ENCODE peak calls at places on chromosome 10, in nine cellular contexts. E, X, V, C, F, G, A, L and K are unnamed samples.

GRCh38 chr10:86642499-86642898 is 11.8 kb upstream of the OPN4 start:
- DNase-seq in E (no peak), X (no peak), V (no peak), C (no peak), F (no peak), G (no peak), A (no peak), L (no peak), K (no peak)

GRCh38 chr10:124694467-124695195 is 49.5 kb downstream of the FAM53B start:
- DNase-seq in E (no peak), X (peak), V (peak), C (no peak), F (no peak), G (no peak), A (no peak), L (no peak), K (no peak)

GRCh38 chr10:71431945-71432905 is 35.5 kb downstream of the CDH23 start:
- DNase-seq in E (no peak), X (no peak), V (no peak), C (no peak), F (peak), G (peak), A (peak), L (no peak), K (no peak)

GRCh38 chr10:34406463-34407138 is 408.5 kb downstream of the PARD3 start:
- DNase-seq in E (no peak), X (no peak), V (no peak), C (no peak), F (no peak), G (no peak), A (no peak), L (no peak), K (no peak)

GRCh38 chr10:84946984-84947383 is 618.6 kb downstream of the CCSER2 start:
- DNase-seq in E (no peak), X (no peak), V (no peak), C (no peak), F (no peak), G (no peak), A (no peak), L (no peak), K (no peak)

GRCh38 chr10:119687192-119688032 is 36.2 kb downstream of the BAG3 start:
- DNase-seq in E (no peak), X (no peak), V (no peak), C (peak), F (peak), G (no peak), A (no peak), L (no peak), K (no peak)

GRCh38 chr10:99758241-99758891 is 24.1 kb upstream of the ABCC2 start:
- DNase-seq in E (no peak), X (no peak), V (no peak), C (no peak), F (peak), G (no peak), A (no peak), L (no peak), K (no peak)

GRCh38 chr10:46296629-46297275 is 10.0 kb downstream of the ANTXRL start:
- DNase-seq in E (peak), X (no peak), V (no peak), C (no peak), F (no peak), G (peak), A (peak), L (no peak), K (no peak)

GRCh38 chr10:34102237-34102673 is 712.8 kb downstream of the PARD3 start:
- DNase-seq in E (no peak), X (peak), V (no peak), C (no peak), F (no peak), G (no peak), A (peak), L (no peak), K (peak)

DNA sequence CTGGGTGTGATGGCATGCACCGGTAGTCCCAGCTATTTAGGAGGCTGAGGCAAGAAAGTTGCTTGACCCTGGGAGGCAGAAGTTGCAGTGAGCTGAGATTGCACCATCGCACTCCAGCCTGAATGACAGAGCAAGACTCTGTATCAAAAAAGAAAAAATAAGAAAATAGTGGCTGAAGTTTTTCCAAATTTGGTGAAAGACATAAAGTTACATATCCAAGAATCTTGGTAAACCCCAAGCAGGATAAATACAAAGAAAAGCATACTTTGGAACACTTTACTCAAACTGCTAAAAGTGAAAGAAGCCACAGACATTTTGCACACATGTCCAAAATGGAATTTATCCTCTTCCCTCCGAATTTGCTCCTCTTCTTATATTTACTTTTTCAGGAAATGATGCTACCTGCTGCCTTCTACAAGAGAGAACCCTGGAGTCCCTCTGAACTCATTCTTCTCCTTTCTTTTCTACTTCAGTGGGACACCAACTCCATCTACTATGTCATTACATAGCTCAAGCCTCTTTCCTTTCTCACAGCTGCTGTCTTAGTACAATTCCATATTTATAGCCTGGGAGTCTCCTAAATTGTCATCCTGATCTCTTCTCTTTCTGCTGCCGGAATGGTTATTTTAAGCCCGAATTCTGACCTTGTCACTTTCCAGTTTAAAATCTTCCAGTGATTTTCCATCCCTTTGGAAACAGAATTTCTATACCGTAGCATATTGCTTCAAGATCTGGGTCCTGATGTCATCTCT is 17.3 kb upstream of the SMNDC1 start:
- DNase-seq in E (no peak), X (no peak), V (no peak), C (no peak), F (no peak), G (no peak), A (no peak), L (no peak), K (no peak)
- H3K4me3 ChIP-seq in E (no peak), X (no peak), V (no peak), C (no peak), F (no peak), G (no peak), A (no peak), L (no peak), K (no peak)

GRCh38 chr10:50992356-50992866 is 81.9 kb upstream of the PRKG1 start:
- DNase-seq in E (no peak), X (no peak), V (no peak), C (no peak), F (peak), G (no peak), A (no peak), L (no peak), K (no peak)

GRCh38 chr10:50991496-50992355 is 82.6 kb upstream of the PRKG1 start:
- DNase-seq in E (peak), X (peak), V (no peak), C (no peak), F (peak), G (no peak), A (peak), L (no peak), K (peak)

GRCh38 chr10:50990568-50991495 is 83.5 kb upstream of the PRKG1 start:
- DNase-seq in E (no peak), X (peak), V (no peak), C (no peak), F (peak), G (no peak), A (peak), L (peak), K (peak)

GRCh38 chr10:50993817-50994251 is 80.5 kb upstream of the PRKG1 start:
- DNase-seq in E (no peak), X (no peak), V (no peak), C (no peak), F (no peak), G (no peak), A (peak), L (peak), K (no peak)

DNA sequence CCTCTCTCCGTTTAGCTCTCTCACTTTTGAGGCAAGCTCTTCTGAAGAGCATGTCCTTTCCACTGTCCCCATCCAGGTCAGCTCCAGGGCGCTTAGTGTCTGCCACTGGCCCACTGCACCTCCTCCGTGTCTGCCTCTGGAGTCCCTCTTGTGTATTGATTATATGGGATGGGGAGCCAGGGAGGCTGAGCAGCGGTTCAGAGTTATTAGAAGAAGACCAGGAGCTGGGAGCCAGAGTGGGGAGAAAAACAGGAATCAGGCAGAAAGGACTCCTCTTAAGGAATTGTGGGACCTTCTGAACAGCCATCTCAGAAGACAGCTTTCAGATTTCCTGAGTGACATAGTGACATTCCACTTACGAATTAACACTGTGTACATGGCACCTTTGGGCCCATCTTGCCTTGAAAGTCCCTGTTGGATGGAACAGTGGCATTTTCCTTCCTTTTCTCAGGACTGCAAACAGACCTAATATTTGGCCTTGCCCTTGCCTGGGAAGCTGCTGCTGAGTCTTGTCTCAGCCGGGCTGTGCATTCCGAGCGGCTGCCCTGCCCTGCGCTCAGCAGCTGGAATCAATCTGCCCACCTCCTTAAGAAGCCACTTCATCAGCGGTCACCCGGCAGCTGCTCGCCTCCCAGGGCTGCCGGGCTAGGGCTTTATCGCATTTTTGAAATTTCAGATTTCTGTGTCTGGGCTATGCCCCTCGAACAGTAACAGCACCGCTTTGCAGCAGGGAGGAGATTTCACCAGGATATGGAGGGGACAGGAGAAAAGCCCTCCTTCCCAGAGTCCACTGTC is 81.1 kb upstream of the PRKG1 start:
- DNase-seq in E (no peak), X (peak), V (no peak), C (no peak), F (peak), G (no peak), A (no peak), L (peak), K (no peak)
- H3K4me3 ChIP-seq in E (peak), X (peak), V (no peak), C (no peak), F (peak), G (peak), A (no peak), L (peak), K (peak)

GRCh38 chr10:133275683-133276092 is 980 bp downstream of the ADAM8 start:
- DNase-seq in E (no peak), X (no peak), V (peak), C (no peak), F (no peak), G (no peak), A (no peak), L (no peak), K (no peak)
- H3K4me3 ChIP-seq in E (peak), X (no peak), V (peak), C (no peak), F (no peak), G (peak), A (peak), L (no peak), K (peak)

DNA sequence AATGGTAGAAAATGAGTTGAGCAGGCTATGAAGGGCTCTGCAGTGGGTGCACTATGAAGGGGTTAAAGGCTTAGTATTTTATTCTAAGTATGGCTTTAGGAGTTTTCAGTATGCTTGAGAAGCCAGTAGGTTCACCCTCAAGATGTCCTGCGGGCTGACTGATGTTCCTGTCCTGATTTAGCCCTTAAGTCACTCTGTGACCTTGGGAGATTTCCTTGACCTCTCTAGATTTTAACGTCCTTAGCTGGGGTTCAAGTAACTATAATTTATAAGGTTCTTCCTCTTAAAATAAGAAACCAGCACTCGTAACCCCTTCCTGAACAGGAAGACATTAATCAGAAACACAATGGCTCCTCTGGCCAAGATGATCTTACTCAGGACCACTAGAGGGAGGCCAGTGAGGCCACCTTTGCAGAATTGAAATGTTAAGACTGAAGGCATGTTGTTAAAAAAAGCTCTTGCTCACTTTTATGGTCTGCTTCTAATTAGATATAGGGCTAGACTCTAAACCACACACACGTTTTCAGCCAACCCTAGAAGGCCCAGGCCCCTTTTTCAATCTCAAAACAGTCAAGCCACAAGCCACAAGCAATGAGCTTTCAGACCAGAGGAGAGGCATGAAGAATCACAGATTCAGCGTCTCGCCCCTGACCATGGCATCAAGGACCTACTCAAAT is 42.0 kb downstream of the CDK1 start:
- DNase-seq in E (no peak), X (no peak), V (no peak), C (no peak), F (peak), G (no peak), A (no peak), L (peak), K (no peak)
- H3K4me3 ChIP-seq in E (no peak), X (no peak), V (no peak), C (no peak), F (no peak), G (no peak), A (no peak), L (no peak), K (no peak)

DNA sequence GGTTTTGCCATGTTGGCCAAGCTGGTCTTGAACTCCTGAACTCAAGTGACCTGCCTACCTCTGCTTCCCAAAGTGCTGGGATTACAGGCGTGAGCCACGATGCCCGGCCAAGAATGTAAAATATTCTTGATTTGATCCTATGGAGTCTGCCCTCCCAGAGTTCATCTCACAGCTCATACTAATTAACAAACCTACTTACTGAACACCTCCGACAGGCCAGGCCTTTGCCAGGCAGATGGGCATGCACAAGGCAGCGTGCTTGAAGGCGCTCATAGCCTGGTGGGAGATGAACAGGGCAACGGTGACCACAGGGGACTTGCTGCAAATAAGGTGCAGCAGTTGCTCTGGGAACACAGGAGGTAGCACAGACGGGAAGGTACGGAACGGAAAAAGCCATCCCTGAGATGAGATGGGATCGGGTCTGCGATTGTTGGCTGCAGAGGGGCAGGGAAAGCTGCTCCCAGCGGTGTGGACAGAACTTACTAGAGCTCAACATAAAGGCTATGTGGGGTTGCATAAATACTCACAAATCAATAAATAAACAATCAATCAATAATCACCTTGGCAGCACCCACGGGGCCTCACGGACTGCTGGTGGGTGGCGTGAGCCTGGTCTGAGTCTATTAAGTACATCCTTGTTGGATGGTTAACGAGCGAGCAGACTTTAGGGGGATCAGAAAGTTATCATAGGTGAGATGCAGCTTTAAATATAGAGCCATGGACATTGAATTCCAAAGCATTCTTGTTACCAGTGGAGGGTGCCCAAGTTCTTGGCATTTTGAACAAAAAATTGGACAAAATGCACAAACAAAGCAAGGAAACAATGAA is 4.7 kb downstream of the ACBD7 start:
- DNase-seq in E (no peak), X (no peak), V (no peak), C (no peak), F (no peak), G (no peak), A (no peak), L (no peak), K (no peak)
- H3K4me3 ChIP-seq in E (peak), X (peak), V (no peak), C (no peak), F (no peak), G (peak), A (peak), L (peak), K (peak)

GRCh38 chr10:18162021-18162631 is 21.9 kb downstream of the CACNB2 start:
- DNase-seq in E (no peak), X (no peak), V (no peak), C (no peak), F (no peak), G (no peak), A (no peak), L (no peak), K (no peak)

GRCh38 chr10:18159596-18159995 is 19.4 kb downstream of the CACNB2 start:
- DNase-seq in E (no peak), X (no peak), V (no peak), C (no peak), F (no peak), G (no peak), A (no peak), L (no peak), K (no peak)

GRCh38 chr10:18164093-18164492 is 23.9 kb downstream of the CACNB2 start:
- DNase-seq in E (no peak), X (no peak), V (no peak), C (no peak), F (no peak), G (no peak), A (no peak), L (no peak), K (no peak)

DNA sequence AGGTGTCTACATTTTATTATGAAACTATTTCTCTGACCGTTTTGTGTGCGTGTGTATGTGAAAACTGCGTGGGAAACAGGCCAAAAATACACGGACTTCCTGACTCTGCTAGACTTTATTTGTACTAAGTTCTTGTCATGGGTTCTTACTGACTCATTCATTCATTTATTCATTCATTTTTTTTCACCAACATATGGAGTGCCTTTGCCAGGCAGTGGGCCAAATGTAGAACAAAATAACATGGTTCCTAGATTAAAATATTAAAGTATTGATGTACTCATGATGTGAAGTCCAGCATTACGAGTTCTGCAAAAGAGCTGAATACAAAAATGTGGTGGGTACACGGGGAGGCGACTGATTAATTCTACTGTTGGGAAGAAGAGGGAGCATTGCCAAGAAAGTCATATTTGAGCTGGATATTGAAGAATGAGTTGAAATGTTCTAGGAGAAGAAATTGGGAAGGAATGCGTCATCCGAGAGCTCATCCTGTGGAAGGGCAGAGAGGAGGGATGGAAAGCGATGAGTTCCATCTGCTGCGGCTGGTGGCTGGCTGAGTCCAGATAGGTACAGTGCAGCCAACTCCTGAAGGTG is 24.6 kb downstream of the CACNB2 start:
- DNase-seq in E (no peak), X (no peak), V (no peak), C (no peak), F (no peak), G (no peak), A (no peak), L (peak), K (no peak)
- H3K4me3 ChIP-seq in E (no peak), X (no peak), V (no peak), C (no peak), F (no peak), G (no peak), A (no peak), L (no peak), K (no peak)

GRCh38 chr10:13765641-13766341 is 179.0 kb downstream of the PRPF18 start:
- DNase-seq in E (no peak), X (no peak), V (no peak), C (no peak), F (peak), G (no peak), A (no peak), L (no peak), K (no peak)
- H3K4me3 ChIP-seq in E (no peak), X (no peak), V (no peak), C (no peak), F (no peak), G (no peak), A (no peak), L (no peak), K (no peak)